ENCODE peak calls at places on chromosomes 11 and 22, in four cellular contexts. One of them, this sample, is unnamed.

GRCh38 chr11:122209619-122210377 is 93.8 kb upstream of the BLID start:
- DNase-seq in T-helper 2 cell: no peak
- DNase-seq in HTR-8/SVneo: no peak
- DNase-seq in GM12891: no peak
- DNase-seq in this sample: no peak

GRCh38 chr22:43883012-43883661 is 8.7 kb downstream of the PNPLA5 start:
- DNase-seq in GM12891: peak
- DNase-seq in HTR-8/SVneo: peak
- DNase-seq in T-helper 2 cell: peak
- DNase-seq in this sample: peak

GRCh38 chr11:127275771-127276170 is 275.2 kb upstream of the KIRREL3 start:
- DNase-seq in T-helper 2 cell: no peak
- DNase-seq in HTR-8/SVneo: no peak
- DNase-seq in GM12891: no peak
- DNase-seq in this sample: no peak

GRCh38 chr22:44994399-44995281 is 15.2 kb downstream of the PHF21B start:
- DNase-seq in GM12891: no peak
- DNase-seq in T-helper 2 cell: no peak
- DNase-seq in HTR-8/SVneo: no peak
- DNase-seq in this sample: no peak

GRCh38 chr11:102950622-102951081 is 4.9 kb downstream of the MMP13 start:
- DNase-seq in T-helper 2 cell: no peak
- DNase-seq in HTR-8/SVneo: no peak
- DNase-seq in GM12891: no peak
- DNase-seq in this sample: no peak

GRCh38 chr11:109000531-109000930 is 335.7 kb downstream of the DDX10 start:
- DNase-seq in T-helper 2 cell: no peak
- DNase-seq in GM12891: no peak
- DNase-seq in HTR-8/SVneo: no peak
- DNase-seq in this sample: no peak

GRCh38 chr11:29482510-29482909 is 534.3 kb downstream of the KCNA4 start:
- DNase-seq in T-helper 2 cell: no peak
- DNase-seq in HTR-8/SVneo: no peak
- DNase-seq in GM12891: no peak
- DNase-seq in this sample: no peak

GRCh38 chr11:78821371-78822306 is 247.0 kb upstream of the NARS2 start:
- DNase-seq in GM12891: no peak
- DNase-seq in HTR-8/SVneo: no peak
- DNase-seq in T-helper 2 cell: no peak
- DNase-seq in this sample: no peak

GRCh38 chr11:31397239-31397834 is 27.7 kb downstream of the DNAJC24 start:
- DNase-seq in HTR-8/SVneo: peak
- DNase-seq in T-helper 2 cell: no peak
- DNase-seq in GM12891: no peak
- DNase-seq in this sample: no peak

This sample was measured in T-helper 9 cell.